ENCODE peak calls at places on chromosomes 4 and X, in seven cellular contexts. S, O, C, X, L, H and D are unnamed samples. For H3K4me1, the result is how much of the 10 kb centered on the place peaks cover.

GRCh38 chr4:102139932-102140331 is 205.3 kb downstream of the SLC39A8 start:
- DNase-seq in O (no peak), L (no peak), C (no peak), S (no peak), H (no peak), X (no peak), D (no peak)

GRCh38 chrX:134692990-134693389 is 34.7 kb upstream of the PLAC1 start:
- DNase-seq in H (no peak), L (peak), S (no peak), O (no peak), C (no peak), X (no peak), D (no peak)

GRCh38 chr4:51831133-51831532 is 11.8 kb upstream of the DCUN1D4 start:
- DNase-seq in O (no peak), X (peak), H (no peak), C (peak), S (no peak), L (peak), D (no peak)

GRCh38 chr4:101777431-101777830 is 13.1 kb upstream of the BANK1 start:
- DNase-seq in L (no peak), S (no peak), H (no peak), X (no peak), C (no peak), O (no peak), D (no peak)

GRCh38 chr4:46894841-46895240 is 14.2 kb downstream of the COX7B2 start:
- DNase-seq in O (no peak), S (no peak), X (no peak), H (no peak), L (no peak), C (no peak), D (no peak)

GRCh38 chr4:84379881-84380618 is 119.0 kb downstream of the NKX6-1 start:
- DNase-seq in X (no peak), L (no peak), H (no peak), S (peak), O (no peak), C (no peak), D (no peak)

GRCh38 chrX:11351375-11352295 is 58.4 kb downstream of the AMELX start:
- DNase-seq in H (peak), O (no peak), X (no peak), S (no peak), C (peak), L (peak), D (peak)

GRCh38 chrX:110442631-110443030 is 84.0 kb downstream of the RTL9 start:
- DNase-seq in O (no peak), C (no peak), S (peak), X (no peak), L (peak), H (no peak), D (no peak)

GRCh38 chrX:96182366-96182765 is 502.3 kb upstream of the DIAPH2 start:
- DNase-seq in S (no peak), L (peak), X (no peak), H (no peak), O (no peak), C (no peak), D (no peak)

GRCh38 chr4:155573126-155573525 is 93.5 kb upstream of the GUCY1A1 start:
- DNase-seq in X (no peak), L (no peak), H (no peak), C (no peak), S (no peak), O (no peak), D (no peak)

GRCh38 chrX:111869639-111870034 is 6.3 kb upstream of the TRPC5OS start:
- DNase-seq in L (peak), O (peak), S (peak), C (no peak), H (no peak), X (no peak), D (no peak)

GRCh38 chr4:145937021-145937861 is 1.4 kb downstream of the ZNF827 start:
- DNase-seq in O (no peak), X (peak), L (peak), S (no peak), H (peak), C (peak), D (peak)

GRCh38 chr4:145939856-145940255 is 1.2 kb upstream of the ZNF827 start:
- DNase-seq in O (no peak), H (no peak), C (no peak), L (peak), X (no peak), S (no peak), D (no peak)

GRCh38 chr4:145937990-145938611 is 522 bp downstream of the ZNF827 start:
- DNase-seq in L (peak), C (peak), O (no peak), X (no peak), H (no peak), S (no peak), D (no peak)

GRCh38 chr4:145938618-145939177 is at the start of gene ZNF827:
- DNase-seq in H (no peak), L (peak), S (no peak), C (peak), X (peak), O (peak), D (peak)

DNA sequence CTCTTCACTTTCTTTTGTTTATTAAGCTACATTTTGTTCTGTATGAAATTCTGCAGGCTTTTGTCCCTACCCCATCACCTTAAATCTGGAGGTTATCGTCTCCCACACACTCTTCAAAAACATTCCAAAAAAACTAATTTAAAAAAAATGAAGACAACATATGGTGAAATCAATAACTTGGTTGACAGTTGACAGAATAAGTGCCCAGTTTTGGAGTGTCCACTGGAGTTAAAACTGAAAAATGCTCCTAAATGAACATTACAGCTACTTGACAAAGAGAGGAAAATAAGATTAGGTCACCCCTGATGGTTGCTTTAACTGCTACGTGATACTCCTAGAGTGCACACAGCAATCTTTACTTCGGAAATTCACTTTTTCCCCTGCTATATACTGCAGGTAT is 618 bp upstream of the ZNF827 start:
- DNase-seq in X (no peak), S (no peak), C (no peak), O (no peak), H (no peak), L (peak), D (no peak)
- H3K4me3 ChIP-seq in X (no peak), S (peak), C (peak), O (peak), H (peak), L (no peak), D (peak)

GRCh38 chr4:40562681-40563080 is 67.0 kb downstream of the RBM47 start:
- DNase-seq in X (no peak), L (no peak), O (no peak), S (no peak), C (no peak), H (no peak), D (no peak)

GRCh38 chr4:40563401-40563800 is 66.3 kb downstream of the RBM47 start:
- DNase-seq in H (no peak), L (no peak), X (no peak), S (no peak), C (no peak), O (no peak), D (no peak)

GRCh38 chr4:40564004-40564403 is 65.7 kb downstream of the RBM47 start:
- DNase-seq in S (no peak), L (no peak), O (no peak), C (no peak), H (no peak), X (no peak), D (no peak)

GRCh38 chr4:40562208-40562607 is 67.5 kb downstream of the RBM47 start:
- DNase-seq in X (no peak), L (no peak), S (no peak), C (no peak), H (no peak), O (no peak), D (no peak)

GRCh38 chr4:40564815-40565505 is 64.7 kb downstream of the RBM47 start:
- DNase-seq in L (no peak), C (no peak), S (no peak), O (no peak), X (no peak), H (no peak), D (no peak)
- H3K4me1 ChIP-seq in L (under half), C (under half), S (under half), O (half or more), X (under half), H (under half), D (under half)

DNA sequence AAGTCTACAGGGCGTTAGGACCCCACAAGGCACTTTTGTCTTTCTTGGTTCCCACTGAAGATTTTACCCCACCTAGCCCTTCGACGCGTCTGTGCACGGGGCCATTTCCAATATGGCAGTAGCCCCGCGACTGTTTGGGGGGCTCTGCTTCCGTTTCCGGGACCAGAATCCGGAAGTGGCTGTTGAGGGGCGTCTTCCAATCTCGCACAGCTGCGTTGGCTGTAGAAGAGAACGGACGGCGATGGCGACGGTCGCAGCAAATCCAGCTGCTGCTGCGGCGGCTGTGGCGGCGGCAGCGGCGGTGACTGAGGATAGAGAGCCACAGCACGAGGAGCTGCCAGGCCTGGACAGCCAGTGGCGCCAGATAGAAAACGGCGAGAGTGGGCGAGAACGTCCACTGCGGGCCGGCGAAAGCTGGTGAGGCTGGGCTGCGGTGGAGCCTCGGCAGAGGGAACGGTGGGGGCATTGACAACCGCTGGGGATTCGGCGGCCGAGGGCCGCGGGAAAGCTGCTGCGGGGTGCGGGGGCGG is at the start of gene USP11:
- DNase-seq in X (no peak), C (peak), H (no peak), O (no peak), S (peak), L (peak), D (peak)
- TF ChIP-seq POLR2A in X (peak), C (no peak), H (peak), O (peak), S (peak), L (peak), D (no peak)

GRCh38 chrX:39442332-39442731 is 641.1 kb downstream of the MID1IP1 start:
- DNase-seq in L (no peak), X (no peak), O (peak), H (no peak), C (no peak), S (no peak), D (no peak)

GRCh38 chrX:39438603-39439602 is 637.6 kb downstream of the MID1IP1 start:
- DNase-seq in H (no peak), O (no peak), S (no peak), X (no peak), C (no peak), L (no peak), D (no peak)

GRCh38 chrX:39439910-39440733 is 638.9 kb downstream of the MID1IP1 start:
- DNase-seq in S (no peak), O (peak), L (no peak), X (no peak), C (no peak), H (no peak), D (no peak)

GRCh38 chrX:39443240-39443639 is 642.0 kb downstream of the MID1IP1 start:
- DNase-seq in H (no peak), O (no peak), L (no peak), C (no peak), X (no peak), S (no peak), D (no peak)

GRCh38 chrX:39440734-39441305 is 639.6 kb downstream of the MID1IP1 start:
- DNase-seq in C (no peak), L (no peak), X (no peak), O (no peak), H (no peak), S (no peak), D (no peak)
- H3K4me3 ChIP-seq in C (no peak), L (no peak), X (no peak), O (no peak), H (no peak), S (no peak), D (no peak)

GRCh38 chr4:2852481-2852881 is 8.8 kb downstream of the ADD1 start:
- DNase-seq in H (no peak), S (no peak), X (no peak), O (peak), C (no peak), L (no peak), D (no peak)

GRCh38 chr4:2849267-2850140 is 5.9 kb downstream of the ADD1 start:
- DNase-seq in H (no peak), C (no peak), X (peak), O (no peak), L (no peak), S (no peak), D (no peak)

GRCh38 chr4:2847297-2847871 is 3.7 kb downstream of the ADD1 start:
- DNase-seq in H (peak), L (no peak), O (no peak), X (no peak), S (no peak), C (no peak), D (no peak)

GRCh38 chr4:2848449-2848848 is 4.8 kb downstream of the ADD1 start:
- DNase-seq in X (no peak), L (peak), O (no peak), S (no peak), H (no peak), C (no peak), D (no peak)

GRCh38 chr4:2850966-2851782 is 7.5 kb downstream of the ADD1 start:
- DNase-seq in L (peak), O (no peak), C (no peak), S (no peak), X (no peak), H (no peak), D (no peak)
- H3K4me1 ChIP-seq in L (under half), O (half or more), C (under half), S (under half), X (under half), H (half or more), D (under half)

GRCh38 chr4:88823058-88823919 is 125.7 kb upstream of the NAP1L5 start:
- DNase-seq in H (peak), O (peak), L (peak), X (peak), S (peak), C (peak), D (peak)
- TF ChIP-seq POLR2A in H (peak), O (no peak), L (peak), X (peak), S (peak), C (peak), D (peak)

GRCh38 chrX:113473418-113473817 is 632.8 kb upstream of the AMOT start:
- DNase-seq in X (no peak), O (no peak), C (no peak), S (no peak), H (no peak), L (no peak), D (no peak)
- H3K4me3 ChIP-seq in X (no peak), O (no peak), C (no peak), S (no peak), H (no peak), L (no peak), D (no peak)

GRCh38 chrX:118519411-118520205 is 24.0 kb downstream of the DOCK11 start:
- DNase-seq in X (no peak), O (no peak), S (no peak), L (peak), H (no peak), C (no peak), D (no peak)
- H3K4me1 ChIP-seq in X (under half), O (under half), S (under half), L (under half), H (half or more), C (under half), D (under half)

DNA sequence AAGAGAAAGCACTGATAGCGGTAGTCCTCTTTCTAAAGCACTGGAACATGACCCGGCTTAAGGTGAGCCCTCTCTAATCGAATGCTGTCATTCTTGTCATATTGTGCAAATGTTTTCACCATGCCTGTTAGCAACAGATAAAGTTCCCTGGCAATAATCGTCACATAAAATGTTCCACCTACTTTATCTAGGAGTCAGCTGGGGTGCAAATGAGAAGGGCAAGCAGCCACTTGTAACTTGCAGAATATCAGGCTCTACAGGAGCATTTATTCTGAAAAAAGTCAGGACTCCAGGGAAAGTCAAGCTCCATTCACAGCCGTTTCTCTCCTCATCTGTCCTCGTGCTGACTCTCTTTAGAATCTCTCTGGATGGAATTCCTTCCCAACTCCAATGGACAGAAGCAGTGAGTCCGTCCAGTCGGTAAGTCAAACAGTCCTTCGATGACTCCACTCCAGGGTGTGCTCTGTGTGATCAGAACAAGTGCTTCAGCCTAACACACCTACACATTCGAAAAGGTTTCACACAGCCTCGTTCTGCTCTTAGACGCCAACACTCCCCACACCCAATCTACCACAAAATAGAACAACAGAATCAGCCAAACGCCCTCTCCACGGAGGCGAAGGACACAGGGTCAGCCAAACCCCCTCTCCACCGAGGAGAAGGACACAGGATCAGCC is 101.7 kb upstream of the FRG1 start:
- DNase-seq in O (no peak), C (no peak), X (no peak), S (no peak), L (no peak), H (no peak), D (no peak)
- TF ChIP-seq POLR2A in O (no peak), C (no peak), X (no peak), S (no peak), L (no peak), H (no peak), D (no peak)